ENCODE peak calls at places on chromosomes 1 and 21, in seven cellular contexts. One of them, this sample, is unnamed.

GRCh38 chr1:150549496-150550221 is 451 bp downstream of the ADAMTSL4 start:
- DNase-seq in AG09319: no peak
- DNase-seq in AG08396: peak
- DNase-seq in iris pigment epithelial cell: no peak
- DNase-seq in dorsolateral prefrontal cortex: no peak
- DNase-seq in WERI-Rb-1: no peak
- DNase-seq in NCI-H460: no peak
- DNase-seq in this sample: peak

GRCh38 chr1:54304518-54304917 is 101.7 kb downstream of the SSBP3 start:
- DNase-seq in AG09319: no peak
- DNase-seq in AG08396: no peak
- DNase-seq in iris pigment epithelial cell: no peak
- DNase-seq in dorsolateral prefrontal cortex: no peak
- DNase-seq in WERI-Rb-1: no peak
- DNase-seq in NCI-H460: no peak
- DNase-seq in this sample: no peak

GRCh38 chr1:207745839-207746767 is 5.8 kb upstream of the CD46 start:
- DNase-seq in AG09319: no peak
- DNase-seq in AG08396: no peak
- DNase-seq in iris pigment epithelial cell: no peak
- DNase-seq in dorsolateral prefrontal cortex: no peak
- DNase-seq in WERI-Rb-1: no peak
- DNase-seq in NCI-H460: no peak
- DNase-seq in this sample: no peak

GRCh38 chr1:230986976-230987375 is 8.1 kb downstream of the ARV1 start:
- DNase-seq in AG09319: no peak
- DNase-seq in AG08396: no peak
- DNase-seq in iris pigment epithelial cell: peak
- DNase-seq in dorsolateral prefrontal cortex: no peak
- DNase-seq in WERI-Rb-1: no peak
- DNase-seq in NCI-H460: no peak
- DNase-seq in this sample: no peak

GRCh38 chr1:175152006-175152652 is 40.4 kb downstream of the KIAA0040 start:
- DNase-seq in AG09319: no peak
- DNase-seq in AG08396: peak
- DNase-seq in iris pigment epithelial cell: peak
- DNase-seq in dorsolateral prefrontal cortex: peak
- DNase-seq in WERI-Rb-1: peak
- DNase-seq in NCI-H460: peak
- DNase-seq in this sample: peak

GRCh38 chr1:6495041-6495441 is 3.6 kb upstream of the PLEKHG5 start:
- DNase-seq in AG09319: no peak
- DNase-seq in AG08396: no peak
- DNase-seq in iris pigment epithelial cell: no peak
- DNase-seq in dorsolateral prefrontal cortex: peak
- DNase-seq in WERI-Rb-1: no peak
- DNase-seq in NCI-H460: no peak
- DNase-seq in this sample: no peak

GRCh38 chr1:184827600-184828368 is 73.1 kb upstream of the EDEM3 start:
- DNase-seq in AG09319: no peak
- DNase-seq in AG08396: peak
- DNase-seq in iris pigment epithelial cell: peak
- DNase-seq in dorsolateral prefrontal cortex: no peak
- DNase-seq in WERI-Rb-1: no peak
- DNase-seq in NCI-H460: no peak
- DNase-seq in this sample: peak

GRCh38 chr1:221344693-221345092 is 397.2 kb downstream of the DUSP10 start:
- DNase-seq in AG09319: no peak
- DNase-seq in AG08396: peak
- DNase-seq in iris pigment epithelial cell: no peak
- DNase-seq in dorsolateral prefrontal cortex: no peak
- DNase-seq in WERI-Rb-1: no peak
- DNase-seq in NCI-H460: no peak
- DNase-seq in this sample: peak

GRCh38 chr1:225408249-225408648 is 19.6 kb downstream of the LBR start:
- DNase-seq in AG09319: no peak
- DNase-seq in AG08396: no peak
- DNase-seq in iris pigment epithelial cell: no peak
- DNase-seq in dorsolateral prefrontal cortex: no peak
- DNase-seq in WERI-Rb-1: no peak
- DNase-seq in NCI-H460: no peak
- DNase-seq in this sample: no peak

GRCh38 chr21:34967509-34968289 is 81.4 kb downstream of the RUNX1 start:
- DNase-seq in AG09319: no peak
- DNase-seq in AG08396: peak
- DNase-seq in iris pigment epithelial cell: no peak
- DNase-seq in dorsolateral prefrontal cortex: no peak
- DNase-seq in WERI-Rb-1: no peak
- DNase-seq in NCI-H460: no peak
- DNase-seq in this sample: no peak

GRCh38 chr1:206685256-206685748 is 597 bp downstream of the MAPKAPK2 start:
- DNase-seq in AG09319: no peak
- DNase-seq in AG08396: peak
- DNase-seq in iris pigment epithelial cell: no peak
- DNase-seq in dorsolateral prefrontal cortex: no peak
- DNase-seq in WERI-Rb-1: peak
- DNase-seq in NCI-H460: no peak
- DNase-seq in this sample: peak

GRCh38 chr1:91124989-91125417 is 103.2 kb upstream of the ZNF644 start:
- DNase-seq in AG09319: no peak
- DNase-seq in AG08396: no peak
- DNase-seq in iris pigment epithelial cell: no peak
- DNase-seq in dorsolateral prefrontal cortex: no peak
- DNase-seq in WERI-Rb-1: no peak
- DNase-seq in NCI-H460: no peak
- DNase-seq in this sample: no peak

GRCh38 chr1:76073471-76073870 is 1.1 kb upstream of the ST6GALNAC3 start:
- DNase-seq in AG09319: no peak
- DNase-seq in AG08396: peak
- DNase-seq in iris pigment epithelial cell: peak
- DNase-seq in dorsolateral prefrontal cortex: no peak
- DNase-seq in WERI-Rb-1: no peak
- DNase-seq in NCI-H460: no peak
- DNase-seq in this sample: peak

GRCh38 chr21:46113497-46114176 is 15.7 kb downstream of the COL6A2 start:
- DNase-seq in AG09319: no peak
- DNase-seq in AG08396: no peak
- DNase-seq in iris pigment epithelial cell: no peak
- DNase-seq in dorsolateral prefrontal cortex: peak
- DNase-seq in WERI-Rb-1: no peak
- DNase-seq in NCI-H460: no peak
- DNase-seq in this sample: no peak

GRCh38 chr1:21896026-21896425 is 41.1 kb downstream of the HSPG2 start:
- DNase-seq in AG09319: no peak
- DNase-seq in AG08396: no peak
- DNase-seq in iris pigment epithelial cell: no peak
- DNase-seq in dorsolateral prefrontal cortex: no peak
- DNase-seq in WERI-Rb-1: no peak
- DNase-seq in NCI-H460: no peak
- DNase-seq in this sample: no peak

GRCh38 chr1:3777647-3778589 is 5.4 kb downstream of the SMIM1 start:
- DNase-seq in AG09319: no peak
- DNase-seq in AG08396: no peak
- DNase-seq in iris pigment epithelial cell: no peak
- DNase-seq in dorsolateral prefrontal cortex: no peak
- DNase-seq in WERI-Rb-1: no peak
- DNase-seq in NCI-H460: no peak
- DNase-seq in this sample: no peak

GRCh38 chr1:180842890-180843289 is 69.8 kb upstream of the KIAA1614 start:
- DNase-seq in AG09319: no peak
- DNase-seq in AG08396: no peak
- DNase-seq in iris pigment epithelial cell: peak
- DNase-seq in dorsolateral prefrontal cortex: no peak
- DNase-seq in WERI-Rb-1: no peak
- DNase-seq in NCI-H460: no peak
- DNase-seq in this sample: no peak

GRCh38 chr1:115906627-115907026 is 65.7 kb upstream of the NHLH2 start:
- DNase-seq in AG09319: no peak
- DNase-seq in AG08396: no peak
- DNase-seq in iris pigment epithelial cell: no peak
- DNase-seq in dorsolateral prefrontal cortex: no peak
- DNase-seq in WERI-Rb-1: no peak
- DNase-seq in NCI-H460: no peak
- DNase-seq in this sample: no peak

GRCh38 chr1:55868026-55868425 is 652.9 kb upstream of the USP24 start:
- DNase-seq in AG09319: no peak
- DNase-seq in AG08396: peak
- DNase-seq in iris pigment epithelial cell: peak
- DNase-seq in dorsolateral prefrontal cortex: no peak
- DNase-seq in WERI-Rb-1: no peak
- DNase-seq in NCI-H460: no peak
- DNase-seq in this sample: peak

GRCh38 chr1:30330644-30331043 is 392.7 kb downstream of the MATN1 start:
- DNase-seq in AG09319: no peak
- DNase-seq in AG08396: no peak
- DNase-seq in iris pigment epithelial cell: no peak
- DNase-seq in dorsolateral prefrontal cortex: no peak
- DNase-seq in WERI-Rb-1: no peak
- DNase-seq in NCI-H460: no peak
- DNase-seq in this sample: no peak

GRCh38 chr1:58818075-58818474 is 34.2 kb upstream of the JUN start:
- DNase-seq in AG09319: no peak
- DNase-seq in AG08396: peak
- DNase-seq in iris pigment epithelial cell: peak
- DNase-seq in dorsolateral prefrontal cortex: no peak
- DNase-seq in WERI-Rb-1: no peak
- DNase-seq in NCI-H460: no peak
- DNase-seq in this sample: peak

GRCh38 chr1:208233546-208233945 is 10.6 kb downstream of the PLXNA2 start:
- DNase-seq in AG09319: no peak
- DNase-seq in AG08396: no peak
- DNase-seq in iris pigment epithelial cell: no peak
- DNase-seq in dorsolateral prefrontal cortex: peak
- DNase-seq in WERI-Rb-1: no peak
- DNase-seq in NCI-H460: no peak
- DNase-seq in this sample: no peak

GRCh38 chr1:198977909-198978308 is 339.1 kb downstream of the PTPRC start:
- DNase-seq in AG09319: no peak
- DNase-seq in AG08396: no peak
- DNase-seq in iris pigment epithelial cell: no peak
- DNase-seq in dorsolateral prefrontal cortex: no peak
- DNase-seq in WERI-Rb-1: no peak
- DNase-seq in NCI-H460: no peak
- DNase-seq in this sample: no peak

GRCh38 chr1:176619261-176619660 is 156.3 kb downstream of the PAPPA2 start:
- DNase-seq in AG09319: no peak
- DNase-seq in AG08396: no peak
- DNase-seq in iris pigment epithelial cell: no peak
- DNase-seq in dorsolateral prefrontal cortex: no peak
- DNase-seq in WERI-Rb-1: no peak
- DNase-seq in NCI-H460: no peak
- DNase-seq in this sample: no peak

GRCh38 chr1:110800079-110800478 is 72.9 kb upstream of the CD53 start:
- DNase-seq in AG09319: no peak
- DNase-seq in AG08396: no peak
- DNase-seq in iris pigment epithelial cell: no peak
- DNase-seq in dorsolateral prefrontal cortex: no peak
- DNase-seq in WERI-Rb-1: no peak
- DNase-seq in NCI-H460: no peak
- DNase-seq in this sample: no peak

GRCh38 chr21:34728479-34728878 is 59.7 kb downstream of the CLIC6 start:
- DNase-seq in AG09319: no peak
- DNase-seq in AG08396: no peak
- DNase-seq in iris pigment epithelial cell: no peak
- DNase-seq in dorsolateral prefrontal cortex: no peak
- DNase-seq in WERI-Rb-1: no peak
- DNase-seq in NCI-H460: no peak
- DNase-seq in this sample: no peak

GRCh38 chr1:16441312-16441641 is 753 bp downstream of the NECAP2 start:
- DNase-seq in AG09319: no peak
- DNase-seq in AG08396: peak
- DNase-seq in iris pigment epithelial cell: peak
- DNase-seq in dorsolateral prefrontal cortex: no peak
- DNase-seq in WERI-Rb-1: no peak
- DNase-seq in NCI-H460: no peak
- DNase-seq in this sample: no peak

GRCh38 chr1:7561331-7561921 is 209.7 kb upstream of the VAMP3 start:
- DNase-seq in AG09319: no peak
- DNase-seq in AG08396: no peak
- DNase-seq in iris pigment epithelial cell: peak
- DNase-seq in dorsolateral prefrontal cortex: no peak
- DNase-seq in WERI-Rb-1: peak
- DNase-seq in NCI-H460: no peak
- DNase-seq in this sample: no peak

GRCh38 chr21:36069713-36070573 is at the start of gene CBR1:
- DNase-seq in AG09319: peak
- DNase-seq in AG08396: peak
- DNase-seq in iris pigment epithelial cell: peak
- DNase-seq in dorsolateral prefrontal cortex: peak
- DNase-seq in WERI-Rb-1: peak
- DNase-seq in NCI-H460: peak
- DNase-seq in this sample: peak

GRCh38 chr1:46180082-46180616 is 3.9 kb upstream of the P3R3URF start:
- DNase-seq in AG09319: no peak
- DNase-seq in AG08396: no peak
- DNase-seq in iris pigment epithelial cell: no peak
- DNase-seq in dorsolateral prefrontal cortex: no peak
- DNase-seq in WERI-Rb-1: peak
- DNase-seq in NCI-H460: no peak
- DNase-seq in this sample: no peak

GRCh38 chr1:208557695-208558094 is 313.5 kb upstream of the PLXNA2 start:
- DNase-seq in AG09319: no peak
- DNase-seq in AG08396: no peak
- DNase-seq in iris pigment epithelial cell: no peak
- DNase-seq in dorsolateral prefrontal cortex: no peak
- DNase-seq in WERI-Rb-1: no peak
- DNase-seq in NCI-H460: no peak
- DNase-seq in this sample: no peak

GRCh38 chr1:74504125-74505065 is 8.0 kb downstream of the LRRC53 start:
- DNase-seq in AG09319: peak
- DNase-seq in AG08396: peak
- DNase-seq in iris pigment epithelial cell: peak
- DNase-seq in dorsolateral prefrontal cortex: peak
- DNase-seq in WERI-Rb-1: peak
- DNase-seq in NCI-H460: peak
- DNase-seq in this sample: peak

GRCh38 chr21:29145837-29146453 is 15.5 kb downstream of the MAP3K7CL start:
- DNase-seq in AG09319: no peak
- DNase-seq in AG08396: no peak
- DNase-seq in iris pigment epithelial cell: no peak
- DNase-seq in dorsolateral prefrontal cortex: no peak
- DNase-seq in WERI-Rb-1: no peak
- DNase-seq in NCI-H460: no peak
- DNase-seq in this sample: peak